ENCODE peak calls at places on chromosomes 4 and X, in four cellular contexts. T is NCI-H1436, N is mucosa of gallbladder, A is A172. V is an unnamed sample.
A peak's percentile ranks its signal among the peaks of the same experiment; 100 is the strongest.

GRCh38 chr4:156628858-156629257 is 342.7 kb downstream of the PDGFC start:
- DNase-seq in A (no peak), N (no peak), T (no peak), V (no peak)

GRCh38 chr4:26859762-26860156 is 882 bp upstream of the STIM2 start:
- DNase-seq in A (no peak), N (no peak), T (no peak), V (no peak)

GRCh38 chr4:172344266-172344772 is 531.1 kb downstream of the GALNTL6 start:
- DNase-seq in N (no peak), T (peak; percentile 29), A (no peak), V (no peak)

GRCh38 chr4:39998659-39999345 is 21.1 kb upstream of the PDS5A start:
- DNase-seq in N (no peak), T (no peak), A (no peak), V (no peak)

GRCh38 chr4:172809319-172809718 is 359.3 kb upstream of the GALNT7 start:
- DNase-seq in A (no peak), T (no peak), N (no peak), V (no peak)

GRCh38 chrX:149314031-149314430 is 191.1 kb downstream of the IDS start:
- DNase-seq in T (no peak), N (no peak), A (peak; percentile 49), V (no peak)

GRCh38 chr4:7711330-7711963 is 228.2 kb downstream of the AFAP1 start:
- DNase-seq in T (no peak), N (no peak), A (no peak), V (no peak)

GRCh38 chrX:122303761-122304160 is 880.3 kb upstream of the GRIA3 start:
- DNase-seq in T (no peak), A (no peak), N (no peak), V (no peak)

GRCh38 chr4:151715881-151716280 is 44.9 kb downstream of the GATB start:
- DNase-seq in A (no peak), N (no peak), T (no peak), V (no peak)

GRCh38 chr4:152468408-152468807 is 67.5 kb downstream of the FBXW7 start:
- DNase-seq in N (no peak), T (no peak), A (no peak), V (no peak)

GRCh38 chr4:89509708-89510269 is 202.2 kb upstream of the GPRIN3 start:
- DNase-seq in A (no peak), N (no peak), T (no peak), V (no peak)

GRCh38 chr4:101037249-101037648 is 310.1 kb downstream of the PPP3CA start:
- DNase-seq in N (no peak), T (no peak), A (peak; percentile 13), V (no peak)

GRCh38 chrX:15815779-15816452 is 25.6 kb downstream of the ZRSR2 start:
- DNase-seq in N (no peak), A (peak; percentile 13), T (no peak), V (no peak)

GRCh38 chrX:65926095-65927019 is 113.5 kb downstream of the VSIG4 start:
- DNase-seq in T (no peak), N (no peak), A (no peak), V (peak; percentile 4)

GRCh38 chr4:111648056-111648455 is 497.2 kb upstream of the FAM241A start:
- DNase-seq in T (no peak), N (no peak), A (no peak), V (no peak)

GRCh38 chrX:145735036-145735435 is 82.6 kb upstream of the SLITRK2 start:
- DNase-seq in A (no peak), T (no peak), N (no peak), V (no peak)

GRCh38 chrX:14354541-14354940 is 174.8 kb upstream of the GLRA2 start:
- DNase-seq in T (no peak), N (no peak), A (no peak), V (no peak)

GRCh38 chr4:156766846-156767245 is 204.8 kb downstream of the PDGFC start:
- DNase-seq in A (peak; percentile 26), T (no peak), N (no peak), V (no peak)

V was measured in RPMI8226.